ENCODE peak calls at places on chromosomes 13 and 19, in ten cellular contexts. G, I, P, Y, M, K, B, J, R and T are unnamed samples.

GRCh38 chr13:21668665-21669599 is 1.9 kb upstream of the FGF9 start:
- DNase-seq in G (peak; percentile 36), I (no peak), P (no peak), Y (peak; percentile 47), M (peak; percentile 50), K (no peak), B (peak; percentile 33), J (no peak), R (no peak), T (peak; percentile 21)

GRCh38 chr19:43779147-43779819 is 1.5 kb downstream of the KCNN4 start:
- DNase-seq in G (no peak), I (no peak), P (no peak), Y (no peak), M (peak; percentile 35), K (no peak), B (no peak), J (no peak), R (no peak), T (no peak)

GRCh38 chr19:5641171-5641570 is 18.3 kb downstream of the SAFB start:
- DNase-seq in G (no peak), I (no peak), P (no peak), Y (no peak), M (no peak), K (no peak), B (no peak), J (no peak), R (no peak), T (no peak)

GRCh38 chr13:59343993-59344780 is 819.5 kb downstream of the DIAPH3 start:
- DNase-seq in G (no peak), I (no peak), P (no peak), Y (no peak), M (no peak), K (no peak), B (no peak), J (no peak), R (no peak), T (no peak)

GRCh38 chr19:9912551-9913236 is 23.6 kb downstream of the OLFM2 start:
- DNase-seq in G (no peak), I (no peak), P (no peak), Y (no peak), M (no peak), K (no peak), B (no peak), J (no peak), R (no peak), T (no peak)

GRCh38 chr19:41910992-41911888 is 17.0 kb downstream of the ERFL start:
- DNase-seq in G (no peak), I (no peak), P (no peak), Y (no peak), M (no peak), K (no peak), B (no peak), J (no peak), R (no peak), T (no peak)

GRCh38 chr19:5289060-5289990 is 51.3 kb downstream of the PTPRS start:
- DNase-seq in G (no peak), I (no peak), P (no peak), Y (no peak), M (no peak), K (no peak), B (no peak), J (no peak), R (no peak), T (no peak)

GRCh38 chr19:6712692-6713670 is 7.5 kb downstream of the C3 start:
- DNase-seq in G (no peak), I (no peak), P (no peak), Y (no peak), M (peak; percentile 21), K (no peak), B (no peak), J (no peak), R (no peak), T (no peak)

GRCh38 chr19:11420429-11420893 is 1.3 kb upstream of the RGL3 start:
- DNase-seq in G (peak; percentile 85), I (no peak), P (peak; percentile 18), Y (no peak), M (peak; percentile 88), K (peak; percentile 78), B (no peak), J (no peak), R (peak; percentile 85), T (peak; percentile 53)

GRCh38 chr13:98782654-98783053 is 30.2 kb upstream of the SLC15A1 start:
- DNase-seq in G (peak; percentile 45), I (no peak), P (no peak), Y (peak; percentile 46), M (no peak), K (no peak), B (no peak), J (no peak), R (no peak), T (peak; percentile 61)

GRCh38 chr19:3595521-3596061 is 10.3 kb downstream of the GIPC3 start:
- DNase-seq in G (no peak), I (no peak), P (no peak), Y (no peak), M (no peak), K (no peak), B (no peak), J (no peak), R (no peak), T (no peak)
- H3K4me3 ChIP-seq in G (no peak overlapping the region), I (no peak overlapping the region), P (no peak overlapping the region), Y (no peak overlapping the region), M (no peak overlapping the region), K (no peak overlapping the region), B (no peak overlapping the region), J (no peak overlapping the region), R (no peak overlapping the region), T (no peak overlapping the region)

DNA sequence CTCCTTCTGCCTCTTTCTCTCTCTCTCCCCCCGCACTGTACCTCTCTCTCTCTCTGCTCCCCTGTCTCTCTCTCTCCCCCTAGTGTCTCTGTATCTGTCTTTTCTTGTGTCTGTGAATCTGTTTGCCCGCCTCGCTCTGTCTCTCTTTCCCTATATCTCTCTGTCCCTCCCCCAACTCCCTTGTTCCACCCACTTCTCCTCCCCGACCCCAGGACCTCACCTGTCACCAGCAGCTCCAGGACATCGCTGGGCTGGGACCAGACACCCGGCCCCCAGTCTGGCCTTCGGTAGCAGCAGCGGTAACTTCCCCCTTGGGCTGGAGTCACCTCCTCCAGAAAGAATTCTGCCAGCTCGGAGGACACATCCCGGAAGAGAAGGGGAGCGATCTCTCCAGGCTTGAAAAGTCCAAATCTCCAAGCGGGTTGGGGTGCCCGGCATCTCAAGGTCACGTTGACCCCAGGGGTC is 3.9 kb downstream of the OSCAR start:
- DNase-seq in G (peak; percentile 39), I (peak; percentile 32), P (peak; percentile 55), Y (peak; percentile 45), M (no peak), K (no peak), B (peak; percentile 51), J (peak; percentile 36), R (peak; percentile 76), T (peak; percentile 54)
- H3K4me3 ChIP-seq in G (peak overlapping the region; percentile 42), I (no peak overlapping the region), P (peak overlapping the region; percentile 43), Y (no peak overlapping the region), M (peak overlapping the region; percentile 18), K (peak overlapping the region; percentile 6), B (peak overlapping the region; percentile 18), J (peak overlapping the region; percentile 15), R (no peak overlapping the region), T (peak overlapping the region; percentile 32)

GRCh38 chr19:29013988-29014387 is 199.0 kb downstream of the UQCRFS1 start:
- DNase-seq in G (no peak), I (no peak), P (no peak), Y (no peak), M (no peak), K (no peak), B (no peak), J (no peak), R (peak; percentile 32), T (no peak)

GRCh38 chr19:29013325-29013724 is 199.6 kb downstream of the UQCRFS1 start:
- DNase-seq in G (no peak), I (no peak), P (no peak), Y (no peak), M (no peak), K (no peak), B (no peak), J (no peak), R (no peak), T (no peak)

GRCh38 chr19:29015569-29015968 is 197.4 kb downstream of the UQCRFS1 start:
- DNase-seq in G (no peak), I (no peak), P (no peak), Y (no peak), M (no peak), K (no peak), B (no peak), J (no peak), R (no peak), T (no peak)

GRCh38 chr19:29016353-29016752 is 196.6 kb downstream of the UQCRFS1 start:
- DNase-seq in G (no peak), I (no peak), P (no peak), Y (no peak), M (no peak), K (no peak), B (no peak), J (no peak), R (no peak), T (no peak)

GRCh38 chr19:29014857-29015436 is 198.0 kb downstream of the UQCRFS1 start:
- DNase-seq in G (no peak), I (no peak), P (no peak), Y (no peak), M (no peak), K (no peak), B (no peak), J (no peak), R (peak; percentile 56), T (no peak)
- H3K4me3 ChIP-seq in G (no peak overlapping the region), I (no peak overlapping the region), P (no peak overlapping the region), Y (no peak overlapping the region), M (no peak overlapping the region), K (no peak overlapping the region), B (no peak overlapping the region), J (no peak overlapping the region), R (no peak overlapping the region), T (no peak overlapping the region)

GRCh38 chr19:49801966-49802661 is 11.0 kb downstream of the FUZ start:
- DNase-seq in G (peak; percentile 87), I (peak; percentile 38), P (peak; percentile 79), Y (peak; percentile 84), M (peak; percentile 96), K (peak; percentile 91), B (peak; percentile 86), J (no peak), R (peak; percentile 96), T (peak; percentile 90)

GRCh38 chr19:49800771-49801170 is 12.3 kb downstream of the FUZ start:
- DNase-seq in G (no peak), I (no peak), P (no peak), Y (no peak), M (no peak), K (no peak), B (no peak), J (no peak), R (no peak), T (no peak)

GRCh38 chr19:49801401-49801888 is 11.6 kb downstream of the FUZ start:
- DNase-seq in G (no peak), I (no peak), P (no peak), Y (no peak), M (peak; percentile 56), K (no peak), B (no peak), J (no peak), R (no peak), T (no peak)

GRCh38 chr19:49803529-49803856 is 9.6 kb downstream of the FUZ start:
- DNase-seq in G (no peak), I (no peak), P (no peak), Y (no peak), M (no peak), K (no peak), B (no peak), J (no peak), R (no peak), T (no peak)

GRCh38 chr19:49802836-49803528 is 10.1 kb downstream of the FUZ start:
- DNase-seq in G (no peak), I (no peak), P (no peak), Y (no peak), M (no peak), K (no peak), B (no peak), J (no peak), R (no peak), T (no peak)
- H3K4me3 ChIP-seq in G (no peak overlapping the region), I (no peak overlapping the region), P (no peak overlapping the region), Y (no peak overlapping the region), M (peak overlapping the region; percentile 38), K (peak overlapping the region; percentile 49), B (no peak overlapping the region), J (no peak overlapping the region), R (no peak overlapping the region), T (no peak overlapping the region)